ENCODE peak calls at places on chromosomes 3 and 15, in seven cellular contexts. J is heart right ventricle; T is NCI-H1417; A is HCT116; L is EL; P is activated CD8-positive, alpha-beta memory T cell treated with anti-CD3 and anti-CD28 coated beads, Interleukin-2, amount 50 U/mL, for 48 hours; Z is naive B cell. E is an unnamed sample.

GRCh38 chr15:40873625-40874561 is at the start of gene RHOV:
- DNase-seq in J (no peak), Z (peak; percentile 47), L (peak; percentile 69), A (peak; percentile 67), P (peak; percentile 78), T (peak; percentile 25), E (peak; percentile 14)

GRCh38 chr3:155211940-155212339 is 81.5 kb downstream of the STRIT1 start:
- DNase-seq in L (no peak), Z (no peak), J (no peak), P (no peak), A (no peak), T (no peak), E (no peak)

GRCh38 chr15:89648106-89649012 is 6.9 kb downstream of the KIF7 start:
- DNase-seq in P (peak; percentile 35), T (no peak), Z (no peak), A (no peak), L (no peak), J (no peak), E (no peak)

GRCh38 chr3:134373942-134374790 is at the start of gene AMOTL2:
- DNase-seq in Z (no peak), L (peak; percentile 98), J (peak; percentile 92), A (peak; percentile 87), T (peak; percentile 59), P (no peak), E (no peak)

GRCh38 chr3:149284034-149284433 is 49.4 kb downstream of the TM4SF18 start:
- DNase-seq in A (no peak), P (no peak), T (no peak), Z (no peak), J (no peak), L (no peak), E (no peak)

GRCh38 chr3:89180334-89180733 is 72.9 kb downstream of the EPHA3 start:
- DNase-seq in L (no peak), Z (no peak), A (no peak), J (no peak), P (no peak), T (no peak), E (no peak)

GRCh38 chr15:75952512-75952911 is 48.8 kb downstream of the FBXO22 start:
- DNase-seq in T (no peak), A (no peak), Z (no peak), L (no peak), P (no peak), J (no peak), E (no peak)

GRCh38 chr3:115766587-115767492 is 143.5 kb downstream of the GAP43 start:
- DNase-seq in J (no peak), T (no peak), P (no peak), A (no peak), Z (no peak), L (peak; percentile 41), E (no peak)

GRCh38 chr3:73925045-73925444 is 300.3 kb upstream of the PDZRN3 start:
- DNase-seq in T (no peak), Z (no peak), J (no peak), P (no peak), L (no peak), A (no peak), E (no peak)

GRCh38 chr3:40191850-40192448 is 117.6 kb upstream of the EIF1B start:
- DNase-seq in P (peak; percentile 73), J (peak; percentile 41), A (peak; percentile 40), L (peak; percentile 52), Z (peak; percentile 30), T (no peak), E (peak; percentile 68)

GRCh38 chr3:141454906-141455602 is 31.8 kb upstream of the RASA2 start:
- DNase-seq in Z (peak; percentile 56), L (peak; percentile 86), J (no peak), P (no peak), T (peak; percentile 70), A (peak; percentile 70), E (peak; percentile 88)

GRCh38 chr15:68510558-68510957 is 68.2 kb upstream of the CORO2B start:
- DNase-seq in T (no peak), Z (no peak), J (no peak), P (no peak), L (no peak), A (no peak), E (no peak)

GRCh38 chr3:195203631-195204030 is 67.3 kb downstream of the XXYLT1 start:
- DNase-seq in J (no peak), Z (no peak), P (peak; percentile 54), A (no peak), T (no peak), L (no peak), E (no peak)

GRCh38 chr3:29503969-29504368 is 223.1 kb downstream of the RBMS3 start:
- DNase-seq in Z (no peak), A (no peak), J (peak; percentile 54), P (no peak), L (no peak), T (no peak), E (no peak)

GRCh38 chr3:113245775-113246174 is 34.4 kb downstream of the BOC start:
- DNase-seq in P (no peak), A (no peak), L (peak; percentile 16), Z (no peak), J (peak; percentile 67), T (no peak), E (no peak)

GRCh38 chr3:23877324-23877980 is 39.3 kb downstream of the NKIRAS1 start:
- DNase-seq in A (no peak), L (peak; percentile 92), Z (no peak), P (no peak), J (peak; percentile 32), T (no peak), E (peak; percentile 82)

GRCh38 chr3:111541911-111542483 is at the start of gene CD96:
- DNase-seq in T (no peak), L (no peak), A (no peak), P (peak; percentile 68), Z (no peak), J (no peak), E (peak; percentile 40)

GRCh38 chr15:57563416-57563815 is 28.3 kb upstream of the MYZAP start:
- DNase-seq in J (no peak), P (no peak), L (no peak), Z (no peak), A (no peak), T (no peak), E (no peak)

GRCh38 chr15:78212008-78212407 is 22.4 kb downstream of the ACSBG1 start:
- DNase-seq in L (no peak), Z (no peak), T (no peak), A (no peak), J (no peak), P (peak; percentile 22), E (no peak)

GRCh38 chr3:23376516-23377248 is 173.6 kb downstream of the UBE2E2 start:
- DNase-seq in J (no peak), Z (no peak), P (no peak), A (no peak), T (no peak), L (no peak), E (no peak)

GRCh38 chr3:30232546-30232945 is 373.9 kb upstream of the TGFBR2 start:
- DNase-seq in T (no peak), Z (no peak), L (no peak), P (no peak), J (no peak), A (no peak), E (no peak)

GRCh38 chr3:131526801-131527347 is 24.1 kb upstream of the MRPL3 start:
- DNase-seq in P (peak; percentile 60), Z (no peak), J (peak; percentile 15), T (no peak), L (peak; percentile 59), A (no peak), E (no peak)

GRCh38 chr3:51716805-51717204 is 9.9 kb downstream of the GRM2 start:
- DNase-seq in A (no peak), L (no peak), J (no peak), Z (no peak), T (no peak), P (no peak), E (no peak)

GRCh38 chr3:145648396-145648795 is 512.6 kb downstream of the PLOD2 start:
- DNase-seq in L (no peak), T (no peak), Z (no peak), J (no peak), A (no peak), P (no peak), E (no peak)

GRCh38 chr3:194082596-194083220 is 53.2 kb upstream of the HES1 start:
- DNase-seq in L (peak; percentile 72), A (no peak), P (no peak), T (no peak), Z (no peak), J (peak; percentile 72), E (no peak)

GRCh38 chr15:94059188-94059587 is 172.2 kb upstream of the MCTP2 start:
- DNase-seq in P (no peak), L (no peak), J (no peak), Z (no peak), T (no peak), A (no peak), E (no peak)